ENCODE peak calls at places on chromosomes 11 and 22, in ten cellular contexts. One of them, this sample, is unnamed.

GRCh38 chr22:19173047-19174035 is 5.2 kb downstream of the SLC25A1 start:
- DNase-seq in iris pigment epithelial cell: no peak
- DNase-seq in hypothalamus: no peak
- DNase-seq in CD4-positive, alpha-beta T cell: no peak
- DNase-seq in NCI-H460: no peak
- DNase-seq in iPS-NIHi11: no peak
- DNase-seq in NCI-H748 treated with DMSO at 0.1 percent for 48 hours: no peak
- DNase-seq in NAMALWA: no peak
- DNase-seq in stimulated activated CD4-positive, alpha-beta T cell treated with anti-CD3 and anti-CD28 coated beads, Interleukin-12 subunit alpha, Interleukin-12 subunit beta, amount 100 ng/mL, for 4 hours: no peak
- DNase-seq in dorsolateral prefrontal cortex: no peak
- DNase-seq in this sample: no peak

GRCh38 chr11:80873309-80873999 is 1432.6 kb upstream of the TENM4 start:
- DNase-seq in iris pigment epithelial cell: no peak
- DNase-seq in hypothalamus: no peak
- DNase-seq in CD4-positive, alpha-beta T cell: no peak
- DNase-seq in NCI-H460: peak; percentile 29
- DNase-seq in iPS-NIHi11: no peak
- DNase-seq in NCI-H748 treated with DMSO at 0.1 percent for 48 hours: no peak
- DNase-seq in NAMALWA: no peak
- DNase-seq in stimulated activated CD4-positive, alpha-beta T cell treated with anti-CD3 and anti-CD28 coated beads, Interleukin-12 subunit alpha, Interleukin-12 subunit beta, amount 100 ng/mL, for 4 hours: no peak
- DNase-seq in dorsolateral prefrontal cortex: no peak
- DNase-seq in this sample: no peak

GRCh38 chr11:86692746-86693145 is 20.3 kb upstream of the ME3 start:
- DNase-seq in iris pigment epithelial cell: no peak
- DNase-seq in hypothalamus: no peak
- DNase-seq in CD4-positive, alpha-beta T cell: no peak
- DNase-seq in NCI-H460: no peak
- DNase-seq in iPS-NIHi11: no peak
- DNase-seq in NCI-H748 treated with DMSO at 0.1 percent for 48 hours: no peak
- DNase-seq in NAMALWA: no peak
- DNase-seq in stimulated activated CD4-positive, alpha-beta T cell treated with anti-CD3 and anti-CD28 coated beads, Interleukin-12 subunit alpha, Interleukin-12 subunit beta, amount 100 ng/mL, for 4 hours: no peak
- DNase-seq in dorsolateral prefrontal cortex: no peak
- DNase-seq in this sample: no peak

GRCh38 chr22:26245001-26245400 is 75.7 kb downstream of the SEZ6L start:
- DNase-seq in iris pigment epithelial cell: no peak
- DNase-seq in hypothalamus: no peak
- DNase-seq in CD4-positive, alpha-beta T cell: no peak
- DNase-seq in NCI-H460: no peak
- DNase-seq in iPS-NIHi11: peak; percentile 25
- DNase-seq in NCI-H748 treated with DMSO at 0.1 percent for 48 hours: no peak
- DNase-seq in NAMALWA: no peak
- DNase-seq in stimulated activated CD4-positive, alpha-beta T cell treated with anti-CD3 and anti-CD28 coated beads, Interleukin-12 subunit alpha, Interleukin-12 subunit beta, amount 100 ng/mL, for 4 hours: no peak
- DNase-seq in dorsolateral prefrontal cortex: no peak
- DNase-seq in this sample: no peak

GRCh38 chr11:69337211-69337721 is 43.3 kb downstream of the MYEOV start:
- DNase-seq in iris pigment epithelial cell: peak; percentile 83
- DNase-seq in hypothalamus: peak; percentile 6
- DNase-seq in CD4-positive, alpha-beta T cell: no peak
- DNase-seq in NCI-H460: no peak
- DNase-seq in iPS-NIHi11: no peak
- DNase-seq in NCI-H748 treated with DMSO at 0.1 percent for 48 hours: peak; percentile 73
- DNase-seq in NAMALWA: no peak
- DNase-seq in stimulated activated CD4-positive, alpha-beta T cell treated with anti-CD3 and anti-CD28 coated beads, Interleukin-12 subunit alpha, Interleukin-12 subunit beta, amount 100 ng/mL, for 4 hours: peak; percentile 42
- DNase-seq in dorsolateral prefrontal cortex: no peak
- DNase-seq in this sample: no peak

GRCh38 chr11:72580648-72580950 is 93.6 kb downstream of the PDE2A start:
- DNase-seq in iris pigment epithelial cell: no peak
- DNase-seq in hypothalamus: no peak
- DNase-seq in CD4-positive, alpha-beta T cell: no peak
- DNase-seq in NCI-H460: no peak
- DNase-seq in iPS-NIHi11: no peak
- DNase-seq in NCI-H748 treated with DMSO at 0.1 percent for 48 hours: no peak
- DNase-seq in NAMALWA: no peak
- DNase-seq in stimulated activated CD4-positive, alpha-beta T cell treated with anti-CD3 and anti-CD28 coated beads, Interleukin-12 subunit alpha, Interleukin-12 subunit beta, amount 100 ng/mL, for 4 hours: no peak
- DNase-seq in dorsolateral prefrontal cortex: no peak
- DNase-seq in this sample: no peak

GRCh38 chr11:68583047-68583446 is 101.3 kb upstream of the GAL start:
- DNase-seq in iris pigment epithelial cell: peak; percentile 80
- DNase-seq in hypothalamus: no peak
- DNase-seq in CD4-positive, alpha-beta T cell: no peak
- DNase-seq in NCI-H460: peak; percentile 62
- DNase-seq in iPS-NIHi11: no peak
- DNase-seq in NCI-H748 treated with DMSO at 0.1 percent for 48 hours: no peak
- DNase-seq in NAMALWA: no peak
- DNase-seq in stimulated activated CD4-positive, alpha-beta T cell treated with anti-CD3 and anti-CD28 coated beads, Interleukin-12 subunit alpha, Interleukin-12 subunit beta, amount 100 ng/mL, for 4 hours: no peak
- DNase-seq in dorsolateral prefrontal cortex: no peak
- DNase-seq in this sample: no peak

GRCh38 chr11:110032957-110033570 is 60.1 kb upstream of the ZC3H12C start:
- DNase-seq in iris pigment epithelial cell: no peak
- DNase-seq in hypothalamus: no peak
- DNase-seq in CD4-positive, alpha-beta T cell: no peak
- DNase-seq in NCI-H460: no peak
- DNase-seq in iPS-NIHi11: no peak
- DNase-seq in NCI-H748 treated with DMSO at 0.1 percent for 48 hours: no peak
- DNase-seq in NAMALWA: no peak
- DNase-seq in stimulated activated CD4-positive, alpha-beta T cell treated with anti-CD3 and anti-CD28 coated beads, Interleukin-12 subunit alpha, Interleukin-12 subunit beta, amount 100 ng/mL, for 4 hours: no peak
- DNase-seq in dorsolateral prefrontal cortex: no peak
- DNase-seq in this sample: no peak

GRCh38 chr11:69013009-69013951 is at the start of gene MRGPRF:
- DNase-seq in iris pigment epithelial cell: peak; percentile 54
- DNase-seq in hypothalamus: no peak
- DNase-seq in CD4-positive, alpha-beta T cell: no peak
- DNase-seq in NCI-H460: no peak
- DNase-seq in iPS-NIHi11: peak; percentile 68
- DNase-seq in NCI-H748 treated with DMSO at 0.1 percent for 48 hours: no peak
- DNase-seq in NAMALWA: no peak
- DNase-seq in stimulated activated CD4-positive, alpha-beta T cell treated with anti-CD3 and anti-CD28 coated beads, Interleukin-12 subunit alpha, Interleukin-12 subunit beta, amount 100 ng/mL, for 4 hours: no peak
- DNase-seq in dorsolateral prefrontal cortex: peak; percentile 44
- DNase-seq in this sample: peak; percentile 42

GRCh38 chr22:36756031-36756430 is 19.9 kb downstream of the IFT27 start:
- DNase-seq in iris pigment epithelial cell: no peak
- DNase-seq in hypothalamus: no peak
- DNase-seq in CD4-positive, alpha-beta T cell: no peak
- DNase-seq in NCI-H460: no peak
- DNase-seq in iPS-NIHi11: no peak
- DNase-seq in NCI-H748 treated with DMSO at 0.1 percent for 48 hours: no peak
- DNase-seq in NAMALWA: no peak
- DNase-seq in stimulated activated CD4-positive, alpha-beta T cell treated with anti-CD3 and anti-CD28 coated beads, Interleukin-12 subunit alpha, Interleukin-12 subunit beta, amount 100 ng/mL, for 4 hours: no peak
- DNase-seq in dorsolateral prefrontal cortex: no peak
- DNase-seq in this sample: no peak

GRCh38 chr11:119377112-119377901 is 4.2 kb downstream of the USP2 start:
- DNase-seq in iris pigment epithelial cell: no peak
- DNase-seq in hypothalamus: no peak
- DNase-seq in CD4-positive, alpha-beta T cell: no peak
- DNase-seq in NCI-H460: no peak
- DNase-seq in iPS-NIHi11: no peak
- DNase-seq in NCI-H748 treated with DMSO at 0.1 percent for 48 hours: no peak
- DNase-seq in NAMALWA: no peak
- DNase-seq in stimulated activated CD4-positive, alpha-beta T cell treated with anti-CD3 and anti-CD28 coated beads, Interleukin-12 subunit alpha, Interleukin-12 subunit beta, amount 100 ng/mL, for 4 hours: no peak
- DNase-seq in dorsolateral prefrontal cortex: no peak
- DNase-seq in this sample: no peak

GRCh38 chr11:65425971-65426838 is 3.6 kb downstream of the NEAT1 start:
- DNase-seq in iris pigment epithelial cell: peak; percentile 80
- DNase-seq in hypothalamus: no peak
- DNase-seq in CD4-positive, alpha-beta T cell: no peak
- DNase-seq in NCI-H460: peak; percentile 67
- DNase-seq in iPS-NIHi11: no peak
- DNase-seq in NCI-H748 treated with DMSO at 0.1 percent for 48 hours: no peak
- DNase-seq in NAMALWA: peak; percentile 92
- DNase-seq in stimulated activated CD4-positive, alpha-beta T cell treated with anti-CD3 and anti-CD28 coated beads, Interleukin-12 subunit alpha, Interleukin-12 subunit beta, amount 100 ng/mL, for 4 hours: no peak
- DNase-seq in dorsolateral prefrontal cortex: peak; percentile 24
- DNase-seq in this sample: peak; percentile 71

GRCh38 chr22:50733521-50734342 is 4.3 kb upstream of the ACR start:
- DNase-seq in iris pigment epithelial cell: peak; percentile 20
- DNase-seq in hypothalamus: peak; percentile 76
- DNase-seq in CD4-positive, alpha-beta T cell: no peak
- DNase-seq in NCI-H460: no peak
- DNase-seq in iPS-NIHi11: no peak
- DNase-seq in NCI-H748 treated with DMSO at 0.1 percent for 48 hours: no peak
- DNase-seq in NAMALWA: no peak
- DNase-seq in stimulated activated CD4-positive, alpha-beta T cell treated with anti-CD3 and anti-CD28 coated beads, Interleukin-12 subunit alpha, Interleukin-12 subunit beta, amount 100 ng/mL, for 4 hours: no peak
- DNase-seq in dorsolateral prefrontal cortex: peak; percentile 78
- DNase-seq in this sample: no peak

GRCh38 chr11:120126543-120126942 is 11.4 kb downstream of the TRIM29 start:
- DNase-seq in iris pigment epithelial cell: no peak
- DNase-seq in hypothalamus: no peak
- DNase-seq in CD4-positive, alpha-beta T cell: no peak
- DNase-seq in NCI-H460: no peak
- DNase-seq in iPS-NIHi11: no peak
- DNase-seq in NCI-H748 treated with DMSO at 0.1 percent for 48 hours: no peak
- DNase-seq in NAMALWA: no peak
- DNase-seq in stimulated activated CD4-positive, alpha-beta T cell treated with anti-CD3 and anti-CD28 coated beads, Interleukin-12 subunit alpha, Interleukin-12 subunit beta, amount 100 ng/mL, for 4 hours: no peak
- DNase-seq in dorsolateral prefrontal cortex: no peak
- DNase-seq in this sample: no peak

GRCh38 chr22:42375982-42376381 is 56.2 kb downstream of the NFAM1 start:
- DNase-seq in iris pigment epithelial cell: no peak
- DNase-seq in hypothalamus: no peak
- DNase-seq in CD4-positive, alpha-beta T cell: no peak
- DNase-seq in NCI-H460: no peak
- DNase-seq in iPS-NIHi11: no peak
- DNase-seq in NCI-H748 treated with DMSO at 0.1 percent for 48 hours: no peak
- DNase-seq in NAMALWA: no peak
- DNase-seq in stimulated activated CD4-positive, alpha-beta T cell treated with anti-CD3 and anti-CD28 coated beads, Interleukin-12 subunit alpha, Interleukin-12 subunit beta, amount 100 ng/mL, for 4 hours: no peak
- DNase-seq in dorsolateral prefrontal cortex: no peak
- DNase-seq in this sample: no peak

GRCh38 chr11:1167751-1168231 is 10.0 kb downstream of the MUC5AC start:
- DNase-seq in iris pigment epithelial cell: no peak
- DNase-seq in hypothalamus: no peak
- DNase-seq in CD4-positive, alpha-beta T cell: no peak
- DNase-seq in NCI-H460: no peak
- DNase-seq in iPS-NIHi11: peak; percentile 4
- DNase-seq in NCI-H748 treated with DMSO at 0.1 percent for 48 hours: no peak
- DNase-seq in NAMALWA: no peak
- DNase-seq in stimulated activated CD4-positive, alpha-beta T cell treated with anti-CD3 and anti-CD28 coated beads, Interleukin-12 subunit alpha, Interleukin-12 subunit beta, amount 100 ng/mL, for 4 hours: no peak
- DNase-seq in dorsolateral prefrontal cortex: no peak
- DNase-seq in this sample: no peak

GRCh38 chr11:23688835-23689234 is 808.0 kb upstream of the LUZP2 start:
- DNase-seq in iris pigment epithelial cell: peak; percentile 86
- DNase-seq in hypothalamus: no peak
- DNase-seq in CD4-positive, alpha-beta T cell: no peak
- DNase-seq in NCI-H460: no peak
- DNase-seq in iPS-NIHi11: no peak
- DNase-seq in NCI-H748 treated with DMSO at 0.1 percent for 48 hours: no peak
- DNase-seq in NAMALWA: no peak
- DNase-seq in stimulated activated CD4-positive, alpha-beta T cell treated with anti-CD3 and anti-CD28 coated beads, Interleukin-12 subunit alpha, Interleukin-12 subunit beta, amount 100 ng/mL, for 4 hours: no peak
- DNase-seq in dorsolateral prefrontal cortex: no peak
- DNase-seq in this sample: peak; percentile 16

GRCh38 chr11:46963848-46964247 is 27.3 kb downstream of the CSTPP1 start:
- DNase-seq in iris pigment epithelial cell: no peak
- DNase-seq in hypothalamus: no peak
- DNase-seq in CD4-positive, alpha-beta T cell: no peak
- DNase-seq in NCI-H460: no peak
- DNase-seq in iPS-NIHi11: no peak
- DNase-seq in NCI-H748 treated with DMSO at 0.1 percent for 48 hours: no peak
- DNase-seq in NAMALWA: no peak
- DNase-seq in stimulated activated CD4-positive, alpha-beta T cell treated with anti-CD3 and anti-CD28 coated beads, Interleukin-12 subunit alpha, Interleukin-12 subunit beta, amount 100 ng/mL, for 4 hours: no peak
- DNase-seq in dorsolateral prefrontal cortex: no peak
- DNase-seq in this sample: no peak

GRCh38 chr22:49302530-49302929 is 525.1 kb downstream of the BRD1 start:
- DNase-seq in iris pigment epithelial cell: no peak
- DNase-seq in hypothalamus: no peak
- DNase-seq in CD4-positive, alpha-beta T cell: no peak
- DNase-seq in NCI-H460: no peak
- DNase-seq in iPS-NIHi11: no peak
- DNase-seq in NCI-H748 treated with DMSO at 0.1 percent for 48 hours: no peak
- DNase-seq in NAMALWA: no peak
- DNase-seq in stimulated activated CD4-positive, alpha-beta T cell treated with anti-CD3 and anti-CD28 coated beads, Interleukin-12 subunit alpha, Interleukin-12 subunit beta, amount 100 ng/mL, for 4 hours: no peak
- DNase-seq in dorsolateral prefrontal cortex: peak; percentile 17
- DNase-seq in this sample: no peak

GRCh38 chr22:32083814-32084213 is 40.8 kb downstream of the SLC5A1 start:
- DNase-seq in iris pigment epithelial cell: no peak
- DNase-seq in hypothalamus: no peak
- DNase-seq in CD4-positive, alpha-beta T cell: no peak
- DNase-seq in NCI-H460: no peak
- DNase-seq in iPS-NIHi11: no peak
- DNase-seq in NCI-H748 treated with DMSO at 0.1 percent for 48 hours: no peak
- DNase-seq in NAMALWA: no peak
- DNase-seq in stimulated activated CD4-positive, alpha-beta T cell treated with anti-CD3 and anti-CD28 coated beads, Interleukin-12 subunit alpha, Interleukin-12 subunit beta, amount 100 ng/mL, for 4 hours: no peak
- DNase-seq in dorsolateral prefrontal cortex: no peak
- DNase-seq in this sample: no peak

GRCh38 chr22:20105456-20106204 is 10.3 kb upstream of the RANBP1 start:
- DNase-seq in iris pigment epithelial cell: no peak
- DNase-seq in hypothalamus: no peak
- DNase-seq in CD4-positive, alpha-beta T cell: no peak
- DNase-seq in NCI-H460: no peak
- DNase-seq in iPS-NIHi11: no peak
- DNase-seq in NCI-H748 treated with DMSO at 0.1 percent for 48 hours: no peak
- DNase-seq in NAMALWA: no peak
- DNase-seq in stimulated activated CD4-positive, alpha-beta T cell treated with anti-CD3 and anti-CD28 coated beads, Interleukin-12 subunit alpha, Interleukin-12 subunit beta, amount 100 ng/mL, for 4 hours: no peak
- DNase-seq in dorsolateral prefrontal cortex: no peak
- DNase-seq in this sample: no peak

GRCh38 chr11:19073454-19074415 is 13.2 kb upstream of the MRGPRX2 start:
- DNase-seq in iris pigment epithelial cell: no peak
- DNase-seq in hypothalamus: no peak
- DNase-seq in CD4-positive, alpha-beta T cell: no peak
- DNase-seq in NCI-H460: no peak
- DNase-seq in iPS-NIHi11: no peak
- DNase-seq in NCI-H748 treated with DMSO at 0.1 percent for 48 hours: peak; percentile 26
- DNase-seq in NAMALWA: no peak
- DNase-seq in stimulated activated CD4-positive, alpha-beta T cell treated with anti-CD3 and anti-CD28 coated beads, Interleukin-12 subunit alpha, Interleukin-12 subunit beta, amount 100 ng/mL, for 4 hours: no peak
- DNase-seq in dorsolateral prefrontal cortex: no peak
- DNase-seq in this sample: peak; percentile 63

GRCh38 chr11:115334932-115335788 is 169.1 kb downstream of the CADM1 start:
- DNase-seq in iris pigment epithelial cell: peak; percentile 31
- DNase-seq in hypothalamus: no peak
- DNase-seq in CD4-positive, alpha-beta T cell: no peak
- DNase-seq in NCI-H460: peak; percentile 17
- DNase-seq in iPS-NIHi11: peak; percentile 12
- DNase-seq in NCI-H748 treated with DMSO at 0.1 percent for 48 hours: peak; percentile 26
- DNase-seq in NAMALWA: peak; percentile 47
- DNase-seq in stimulated activated CD4-positive, alpha-beta T cell treated with anti-CD3 and anti-CD28 coated beads, Interleukin-12 subunit alpha, Interleukin-12 subunit beta, amount 100 ng/mL, for 4 hours: no peak
- DNase-seq in dorsolateral prefrontal cortex: no peak
- DNase-seq in this sample: peak; percentile 63

GRCh38 chr11:96127596-96127959 is 203.7 kb upstream of the MTMR2 start:
- DNase-seq in iris pigment epithelial cell: no peak
- DNase-seq in hypothalamus: no peak
- DNase-seq in CD4-positive, alpha-beta T cell: no peak
- DNase-seq in NCI-H460: no peak
- DNase-seq in iPS-NIHi11: no peak
- DNase-seq in NCI-H748 treated with DMSO at 0.1 percent for 48 hours: no peak
- DNase-seq in NAMALWA: no peak
- DNase-seq in stimulated activated CD4-positive, alpha-beta T cell treated with anti-CD3 and anti-CD28 coated beads, Interleukin-12 subunit alpha, Interleukin-12 subunit beta, amount 100 ng/mL, for 4 hours: no peak
- DNase-seq in dorsolateral prefrontal cortex: no peak
- DNase-seq in this sample: no peak

GRCh38 chr22:49267996-49268395 is 559.7 kb downstream of the BRD1 start:
- DNase-seq in iris pigment epithelial cell: no peak
- DNase-seq in hypothalamus: no peak
- DNase-seq in CD4-positive, alpha-beta T cell: no peak
- DNase-seq in NCI-H460: no peak
- DNase-seq in iPS-NIHi11: no peak
- DNase-seq in NCI-H748 treated with DMSO at 0.1 percent for 48 hours: no peak
- DNase-seq in NAMALWA: no peak
- DNase-seq in stimulated activated CD4-positive, alpha-beta T cell treated with anti-CD3 and anti-CD28 coated beads, Interleukin-12 subunit alpha, Interleukin-12 subunit beta, amount 100 ng/mL, for 4 hours: no peak
- DNase-seq in dorsolateral prefrontal cortex: no peak
- DNase-seq in this sample: no peak

GRCh38 chr11:68818181-68818580 is 23.5 kb downstream of the CPT1A start:
- DNase-seq in iris pigment epithelial cell: no peak
- DNase-seq in hypothalamus: no peak
- DNase-seq in CD4-positive, alpha-beta T cell: no peak
- DNase-seq in NCI-H460: no peak
- DNase-seq in iPS-NIHi11: no peak
- DNase-seq in NCI-H748 treated with DMSO at 0.1 percent for 48 hours: no peak
- DNase-seq in NAMALWA: no peak
- DNase-seq in stimulated activated CD4-positive, alpha-beta T cell treated with anti-CD3 and anti-CD28 coated beads, Interleukin-12 subunit alpha, Interleukin-12 subunit beta, amount 100 ng/mL, for 4 hours: no peak
- DNase-seq in dorsolateral prefrontal cortex: no peak
- DNase-seq in this sample: no peak

GRCh38 chr11:102936864-102937509 is 18.5 kb downstream of the MMP13 start:
- DNase-seq in iris pigment epithelial cell: no peak
- DNase-seq in hypothalamus: no peak
- DNase-seq in CD4-positive, alpha-beta T cell: no peak
- DNase-seq in NCI-H460: no peak
- DNase-seq in iPS-NIHi11: no peak
- DNase-seq in NCI-H748 treated with DMSO at 0.1 percent for 48 hours: no peak
- DNase-seq in NAMALWA: no peak
- DNase-seq in stimulated activated CD4-positive, alpha-beta T cell treated with anti-CD3 and anti-CD28 coated beads, Interleukin-12 subunit alpha, Interleukin-12 subunit beta, amount 100 ng/mL, for 4 hours: no peak
- DNase-seq in dorsolateral prefrontal cortex: no peak
- DNase-seq in this sample: no peak

GRCh38 chr11:81331611-81332205 is 1402.0 kb downstream of the FAM181B start:
- DNase-seq in iris pigment epithelial cell: no peak
- DNase-seq in hypothalamus: no peak
- DNase-seq in CD4-positive, alpha-beta T cell: no peak
- DNase-seq in NCI-H460: no peak
- DNase-seq in iPS-NIHi11: no peak
- DNase-seq in NCI-H748 treated with DMSO at 0.1 percent for 48 hours: no peak
- DNase-seq in NAMALWA: no peak
- DNase-seq in stimulated activated CD4-positive, alpha-beta T cell treated with anti-CD3 and anti-CD28 coated beads, Interleukin-12 subunit alpha, Interleukin-12 subunit beta, amount 100 ng/mL, for 4 hours: no peak
- DNase-seq in dorsolateral prefrontal cortex: no peak
- DNase-seq in this sample: no peak